ENCODE peak calls at places on chromosome 22, in seven cellular contexts. L, H, R, A, K, C and B are unnamed samples.

GRCh38 chr22:18091916-18092526 is 14.2 kb downstream of the PEX26 start:
- DNase-seq in L (no peak), H (peak; percentile 72), R (peak; percentile 82), A (peak; percentile 85), K (peak; percentile 40), C (no peak), B (peak; percentile 42)

GRCh38 chr22:37273126-37273845 is 9.0 kb upstream of the CYTH4 start:
- DNase-seq in L (no peak), H (no peak), R (no peak), A (peak; percentile 12), K (no peak), C (no peak), B (no peak)

GRCh38 chr22:46001426-46002106 is 24.6 kb upstream of the WNT7B start:
- DNase-seq in L (no peak), H (no peak), R (peak; percentile 85), A (no peak), K (no peak), C (no peak), B (no peak)

GRCh38 chr22:28268176-28268575 is 349.1 kb upstream of the PITPNB start:
- DNase-seq in L (no peak), H (peak; percentile 21), R (no peak), A (no peak), K (no peak), C (no peak), B (no peak)

GRCh38 chr22:24772493-24773220 is 1.9 kb downstream of the PIWIL3 start:
- DNase-seq in L (no peak), H (no peak), R (no peak), A (no peak), K (peak; percentile 71), C (peak; percentile 93), B (no peak)

GRCh38 chr22:47587361-47587760 is 824.9 kb downstream of the TBC1D22A start:
- DNase-seq in L (no peak), H (no peak), R (no peak), A (no peak), K (no peak), C (no peak), B (peak; percentile 33)

GRCh38 chr22:46031965-46032851 is 55.2 kb upstream of the WNT7B start:
- DNase-seq in L (peak; percentile 17), H (peak; percentile 14), R (peak; percentile 62), A (peak; percentile 22), K (no peak), C (no peak), B (peak; percentile 24)

GRCh38 chr22:23240639-23241389 is 60.5 kb downstream of the BCR start:
- DNase-seq in L (peak; percentile 33), H (no peak), R (no peak), A (no peak), K (peak; percentile 7), C (peak; percentile 76), B (no peak)

GRCh38 chr22:39135092-39135896 is 17.2 kb downstream of the CBX7 start:
- DNase-seq in L (no peak), H (no peak), R (no peak), A (no peak), K (peak; percentile 68), C (peak; percentile 91), B (peak; percentile 40)

GRCh38 chr22:21029486-21030025 is 2.8 kb downstream of the SLC7A4 start:
- DNase-seq in L (no peak), H (no peak), R (no peak), A (no peak), K (no peak), C (no peak), B (no peak)

GRCh38 chr22:47457509-47458300 is 695.3 kb downstream of the TBC1D22A start:
- DNase-seq in L (no peak), H (no peak), R (no peak), A (no peak), K (no peak), C (no peak), B (no peak)

GRCh38 chr22:46578824-46579561 is 41.2 kb upstream of the GRAMD4 start:
- DNase-seq in L (peak; percentile 82), H (peak; percentile 79), R (peak; percentile 78), A (peak; percentile 57), K (no peak), C (no peak), B (peak; percentile 75)

GRCh38 chr22:38305481-38306448 is 11.5 kb downstream of the CSNK1E start:
- DNase-seq in L (peak; percentile 29), H (no peak), R (no peak), A (no peak), K (no peak), C (peak; percentile 84), B (no peak)

GRCh38 chr22:27474711-27475547 is 326.6 kb downstream of the MN1 start:
- DNase-seq in L (no peak), H (no peak), R (no peak), A (no peak), K (peak; percentile 65), C (peak; percentile 88), B (no peak)

GRCh38 chr22:41564563-41564962 is 3.8 kb downstream of the CSDC2 start:
- DNase-seq in L (no peak), H (no peak), R (no peak), A (no peak), K (no peak), C (no peak), B (no peak)

GRCh38 chr22:25318081-25318823 is 98.8 kb downstream of the CRYBB2 start:
- DNase-seq in L (no peak), H (no peak), R (no peak), A (no peak), K (no peak), C (no peak), B (no peak)

GRCh38 chr22:49124588-49124987 is 703.1 kb downstream of the BRD1 start:
- DNase-seq in L (no peak), H (no peak), R (no peak), A (no peak), K (no peak), C (no peak), B (no peak)

GRCh38 chr22:37848587-37849088 is 581 bp upstream of the EIF3L start:
- DNase-seq in L (no peak), H (no peak), R (peak; percentile 55), A (no peak), K (no peak), C (peak; percentile 57), B (no peak)

GRCh38 chr22:25956801-25957200 is 212.5 kb upstream of the SEZ6L start:
- DNase-seq in L (no peak), H (no peak), R (no peak), A (no peak), K (no peak), C (no peak), B (no peak)

GRCh38 chr22:28773461-28773867 is 969 bp downstream of the CCDC117 start:
- DNase-seq in L (no peak), H (no peak), R (no peak), A (no peak), K (peak; percentile 8), C (no peak), B (no peak)

GRCh38 chr22:30251661-30252226 is 5.2 kb upstream of the LIF start:
- DNase-seq in L (no peak), H (no peak), R (no peak), A (no peak), K (no peak), C (no peak), B (no peak)
- TF ChIP-seq CTCF in L (no peak), H (no peak), R (no peak), A (no peak), K (no peak), C (no peak), B (no peak)

GRCh38 chr22:35330258-35330861 is 30.7 kb downstream of the TOM1 start:
- DNase-seq in L (peak; percentile 88), H (peak; percentile 94), R (peak; percentile 93), A (peak; percentile 84), K (no peak), C (no peak), B (peak; percentile 85)
- H3K27ac ChIP-seq in L (peak overlapping the region; percentile 75), H (peak overlapping the region; percentile 83), R (peak overlapping the region; percentile 33), A (peak overlapping the region; percentile 56), K (no peak overlapping the region), C (no peak overlapping the region), B (no peak overlapping the region)

GRCh38 chr22:50302041-50302541 is 5.4 kb downstream of the PLXNB2 start:
- DNase-seq in L (peak; percentile 78), H (no peak), R (no peak), A (peak; percentile 72), K (no peak), C (no peak), B (no peak)
- H3K4me1 ChIP-seq in L (peaks cover 85% of the 10 kb centered on the region), H (peaks cover 37% of the 10 kb centered on the region), R (peaks cover 72% of the 10 kb centered on the region), A (peaks cover 72% of the 10 kb centered on the region), K (peaks cover 74% of the 10 kb centered on the region), C (peaks cover 24% of the 10 kb centered on the region), B (peaks cover 88% of the 10 kb centered on the region)

GRCh38 chr22:43109511-43109910 is 1.0 kb upstream of the BIK start:
- DNase-seq in L (no peak), H (no peak), R (no peak), A (no peak), K (no peak), C (peak; percentile 58), B (no peak)

GRCh38 chr22:43113516-43114251 is 3.1 kb downstream of the BIK start:
- DNase-seq in L (no peak), H (no peak), R (no peak), A (no peak), K (no peak), C (no peak), B (no peak)

GRCh38 chr22:43109921-43110443 is 568 bp upstream of the BIK start:
- DNase-seq in L (no peak), H (no peak), R (no peak), A (no peak), K (no peak), C (peak; percentile 55), B (no peak)

GRCh38 chr22:43110927-43111623 is 525 bp downstream of the BIK start:
- DNase-seq in L (peak; percentile 64), H (no peak), R (no peak), A (peak; percentile 39), K (no peak), C (peak; percentile 64), B (no peak)

DNA sequence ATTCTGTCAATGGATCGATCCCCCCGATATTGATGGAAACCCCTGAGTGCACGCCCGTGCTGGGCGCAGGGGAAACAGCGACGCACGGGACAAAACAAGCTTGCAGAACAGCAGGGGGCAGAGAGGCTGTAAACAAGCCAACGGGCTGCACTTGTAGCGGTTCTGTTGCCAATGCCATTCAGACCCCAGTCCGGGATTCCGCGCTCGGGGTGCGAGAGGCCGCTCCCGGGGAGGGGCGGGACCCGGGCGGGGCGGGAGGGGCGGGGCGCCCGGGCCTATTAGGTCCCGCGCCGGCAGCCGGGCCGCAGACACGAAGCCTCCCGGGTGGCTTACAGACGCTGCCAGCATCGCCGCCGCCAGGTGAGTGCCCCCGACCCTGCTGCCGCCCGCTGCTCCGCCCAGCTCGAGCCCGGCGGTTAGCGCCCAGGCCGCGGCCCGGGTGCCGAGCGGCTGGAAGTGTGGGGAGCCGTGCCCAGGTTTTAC is at the start of gene BIK:
- DNase-seq in L (peak; percentile 63), H (no peak), R (peak; percentile 83), A (peak; percentile 53), K (no peak), C (peak; percentile 92), B (peak; percentile 39)
- TF ChIP-seq CTCF in L (no peak), H (no peak), R (peak; percentile 18), A (peak; percentile 33), K (no peak), C (peak; percentile 18), B (no peak)

GRCh38 chr22:19911540-19912235 is 29.9 kb upstream of the COMT start:
- DNase-seq in L (no peak), H (no peak), R (no peak), A (no peak), K (no peak), C (no peak), B (no peak)
- H3K27ac ChIP-seq in L (no peak overlapping the region), H (no peak overlapping the region), R (no peak overlapping the region), A (no peak overlapping the region), K (no peak overlapping the region), C (no peak overlapping the region), B (no peak overlapping the region)